ENCODE peak calls at places on chromosomes 6 and 20, in six cellular contexts. N is sigmoid colon, A is suprapubic skin, H is prostate gland, R is transverse colon, M is upper lobe of left lung. W is an unnamed sample. For H3K4me1, the result is how much of the 10 kb centered on the place peaks cover.

GRCh38 chr6:4775591-4776492 is at the start of gene CDYL:
- DNase-seq in N (peak), A (peak), H (peak), R (peak), M (peak), W (peak)

GRCh38 chr6:46990031-46990644 is 52.0 kb downstream of the ADGRF1 start:
- DNase-seq in N (no peak), A (no peak), H (no peak), R (peak), M (no peak), W (no peak)

GRCh38 chr6:12339808-12340487 is 49.8 kb downstream of the EDN1 start:
- DNase-seq in N (no peak), A (no peak), H (no peak), R (no peak), M (peak), W (no peak)

GRCh38 chr6:150636808-150637207 is 37.1 kb downstream of the PLEKHG1 start:
- DNase-seq in N (no peak), A (no peak), H (no peak), R (no peak), M (no peak), W (no peak)

GRCh38 chr6:77430506-77430905 is 32.8 kb downstream of the HTR1B start:
- DNase-seq in N (no peak), A (no peak), H (no peak), R (no peak), M (no peak), W (no peak)

GRCh38 chr6:109446541-109446940 is 6.0 kb downstream of the SMPD2 start:
- DNase-seq in N (no peak), A (no peak), H (no peak), R (no peak), M (no peak), W (no peak)

GRCh38 chr6:157814883-157815282 is 8.2 kb upstream of the SNX9 start:
- DNase-seq in N (no peak), A (no peak), H (no peak), R (no peak), M (no peak), W (no peak)

GRCh38 chr6:23145801-23146200 is 576.4 kb downstream of the HDGFL1 start:
- DNase-seq in N (no peak), A (no peak), H (no peak), R (no peak), M (no peak), W (no peak)

GRCh38 chr20:41475507-41475906 is 108.9 kb upstream of the EMILIN3 start:
- DNase-seq in N (no peak), A (no peak), H (no peak), R (no peak), M (no peak), W (no peak)

GRCh38 chr6:44219053-44219814 is 2.5 kb downstream of the MYMX start:
- DNase-seq in N (peak), A (no peak), H (peak), R (peak), M (peak), W (peak)

GRCh38 chr6:31687321-31687720 is 6.5 kb upstream of the LY6G5C start:
- DNase-seq in N (no peak), A (no peak), H (no peak), R (no peak), M (no peak), W (no peak)

GRCh38 chr6:105835373-105835772 is 250.8 kb upstream of the PRDM1 start:
- DNase-seq in N (no peak), A (no peak), H (no peak), R (peak), M (no peak), W (no peak)

GRCh38 chr20:59305898-59306640 is 5.7 kb downstream of the EDN3 start:
- DNase-seq in N (no peak), A (no peak), H (no peak), R (no peak), M (no peak), W (no peak)

GRCh38 chr20:6780414-6780813 is 12.9 kb downstream of the BMP2 start:
- DNase-seq in N (no peak), A (no peak), H (no peak), R (no peak), M (no peak), W (no peak)

GRCh38 chr6:34445313-34445860 is 19.5 kb upstream of the RPS10 start:
- DNase-seq in N (no peak), A (no peak), H (no peak), R (no peak), M (no peak), W (no peak)

GRCh38 chr20:61880706-61881105 is 185.0 kb downstream of the TAF4 start:
- DNase-seq in N (no peak), A (no peak), H (no peak), R (no peak), M (no peak), W (no peak)

GRCh38 chr6:70956191-70956450 is 739 bp downstream of the B3GAT2 start:
- DNase-seq in N (no peak), A (no peak), H (no peak), R (no peak), M (no peak), W (no peak)

GRCh38 chr6:24883618-24884017 is 52.1 kb downstream of the RIPOR2 start:
- DNase-seq in N (no peak), A (no peak), H (no peak), R (no peak), M (no peak), W (no peak)

GRCh38 chr6:136673571-136673970 is 118.7 kb downstream of the MAP3K5 start:
- DNase-seq in N (no peak), A (no peak), H (no peak), R (no peak), M (no peak), W (no peak)

GRCh38 chr6:14221564-14222297 is 104.2 kb downstream of the CD83 start:
- DNase-seq in N (no peak), A (no peak), H (no peak), R (no peak), M (no peak), W (no peak)

GRCh38 chr20:36465109-36466080 is 75.9 kb upstream of the MYL9 start:
- DNase-seq in N (peak), A (no peak), H (no peak), R (peak), M (no peak), W (no peak)

GRCh38 chr6:89680150-89680549 is 41.6 kb upstream of the LYRM2 start:
- DNase-seq in N (no peak), A (no peak), H (no peak), R (no peak), M (no peak), W (no peak)

GRCh38 chr20:12511499-12511898 is 497.3 kb upstream of the SPTLC3 start:
- DNase-seq in N (no peak), A (no peak), H (no peak), R (no peak), M (no peak), W (no peak)

GRCh38 chr20:63847374-63848002 is 13.8 kb upstream of the ABHD16B start:
- DNase-seq in N (no peak), A (no peak), H (no peak), R (no peak), M (peak), W (no peak)

GRCh38 chr6:52517502-52518278 is 59.2 kb downstream of the TRAM2 start:
- DNase-seq in N (peak), A (no peak), H (peak), R (peak), M (no peak), W (peak)

GRCh38 chr6:156771761-156772160 is 5.4 kb upstream of the ARID1B start:
- DNase-seq in N (no peak), A (no peak), H (no peak), R (no peak), M (no peak), W (no peak)

GRCh38 chr6:7392402-7392801 is 2.8 kb downstream of the RIOK1 start:
- DNase-seq in N (no peak), A (no peak), H (no peak), R (no peak), M (no peak), W (no peak)

GRCh38 chr20:59756241-59756640 is 151.9 kb downstream of the PHACTR3 start:
- DNase-seq in N (no peak), A (no peak), H (no peak), R (no peak), M (no peak), W (no peak)

GRCh38 chr20:13533946-13534345 is 104.8 kb downstream of the TASP1 start:
- DNase-seq in N (no peak), A (no peak), H (no peak), R (no peak), M (no peak), W (no peak)

GRCh38 chr6:143734641-143735063 is 56.9 kb downstream of the PHACTR2 start:
- DNase-seq in N (no peak), A (no peak), H (no peak), R (no peak), M (no peak), W (no peak)

GRCh38 chr6:149169761-149170359 is 147.7 kb upstream of the TAB2 start:
- DNase-seq in N (no peak), A (no peak), H (no peak), R (no peak), M (peak), W (no peak)

GRCh38 chr6:67698534-67698933 is 936.5 kb upstream of the ADGRB3 start:
- DNase-seq in N (no peak), A (no peak), H (no peak), R (no peak), M (no peak), W (no peak)

GRCh38 chr20:34390769-34391447 is 27.8 kb downstream of the ITCH start:
- DNase-seq in N (peak), A (no peak), H (no peak), R (peak), M (no peak), W (no peak)

GRCh38 chr6:105522626-105523322 is 119.9 kb upstream of the PREP start:
- DNase-seq in N (no peak), A (no peak), H (no peak), R (no peak), M (no peak), W (no peak)

GRCh38 chr6:125584468-125584939 is 164.9 kb upstream of the HEY2 start:
- DNase-seq in N (no peak), A (no peak), H (no peak), R (no peak), M (peak), W (no peak)

GRCh38 chr6:88177961-88178464 is 11.9 kb upstream of the CNR1 start:
- DNase-seq in N (no peak), A (no peak), H (no peak), R (no peak), M (no peak), W (no peak)

GRCh38 chr6:3920321-3920720 is 71.1 kb downstream of the FAM50B start:
- DNase-seq in N (no peak), A (no peak), H (no peak), R (no peak), M (no peak), W (no peak)

GRCh38 chr6:136226027-136226673 is 24.0 kb downstream of the MTFR2 start:
- DNase-seq in N (peak), A (no peak), H (peak), R (peak), M (no peak), W (peak)

GRCh38 chr6:107459283-107460073 is at the start of gene PDSS2:
- DNase-seq in N (peak), A (peak), H (peak), R (peak), M (peak), W (peak)

GRCh38 chr6:107466062-107466461 is 6.7 kb upstream of the PDSS2 start:
- DNase-seq in N (no peak), A (no peak), H (no peak), R (no peak), M (no peak), W (no peak)

GRCh38 chr6:107458687-107459282 is 579 bp downstream of the PDSS2 start:
- DNase-seq in N (no peak), A (no peak), H (peak), R (peak), M (peak), W (no peak)

GRCh38 chr6:107460074-107460631 is 789 bp upstream of the PDSS2 start:
- DNase-seq in N (no peak), A (no peak), H (no peak), R (no peak), M (no peak), W (no peak)
- H3K27ac ChIP-seq in N (peak), A (peak), H (peak), R (peak), M (peak), W (peak)

GRCh38 chr20:51237278-51237677 is 214.4 kb upstream of the KCNG1 start:
- DNase-seq in N (no peak), A (no peak), H (no peak), R (no peak), M (no peak), W (no peak)

GRCh38 chr20:51233345-51233744 is 210.4 kb upstream of the KCNG1 start:
- DNase-seq in N (no peak), A (no peak), H (no peak), R (no peak), M (no peak), W (no peak)

GRCh38 chr20:51237790-51238189 is 214.9 kb upstream of the KCNG1 start:
- DNase-seq in N (no peak), A (no peak), H (no peak), R (no peak), M (no peak), W (no peak)

GRCh38 chr20:51238675-51239305 is 215.9 kb upstream of the KCNG1 start:
- DNase-seq in N (no peak), A (no peak), H (no peak), R (no peak), M (no peak), W (no peak)

GRCh38 chr20:51236396-51236795 is 213.5 kb upstream of the KCNG1 start:
- DNase-seq in N (no peak), A (no peak), H (no peak), R (no peak), M (no peak), W (no peak)
- TF ChIP-seq POLR2AphosphoS5 in N (no peak), A (no peak), H (no peak), R (no peak), M (no peak), W (no peak)

GRCh38 chr6:22129751-22130150 is 167.1 kb downstream of the PRL start:
- DNase-seq in N (no peak), A (no peak), H (no peak), R (no peak), M (no peak), W (no peak)

GRCh38 chr6:22133352-22133751 is 163.5 kb downstream of the PRL start:
- DNase-seq in N (no peak), A (no peak), H (peak), R (no peak), M (no peak), W (no peak)

GRCh38 chr6:22135395-22135794 is 161.4 kb downstream of the PRL start:
- DNase-seq in N (no peak), A (no peak), H (no peak), R (no peak), M (no peak), W (no peak)

GRCh38 chr6:22132662-22133061 is 164.2 kb downstream of the PRL start:
- DNase-seq in N (no peak), A (no peak), H (no peak), R (no peak), M (no peak), W (no peak)

DNA sequence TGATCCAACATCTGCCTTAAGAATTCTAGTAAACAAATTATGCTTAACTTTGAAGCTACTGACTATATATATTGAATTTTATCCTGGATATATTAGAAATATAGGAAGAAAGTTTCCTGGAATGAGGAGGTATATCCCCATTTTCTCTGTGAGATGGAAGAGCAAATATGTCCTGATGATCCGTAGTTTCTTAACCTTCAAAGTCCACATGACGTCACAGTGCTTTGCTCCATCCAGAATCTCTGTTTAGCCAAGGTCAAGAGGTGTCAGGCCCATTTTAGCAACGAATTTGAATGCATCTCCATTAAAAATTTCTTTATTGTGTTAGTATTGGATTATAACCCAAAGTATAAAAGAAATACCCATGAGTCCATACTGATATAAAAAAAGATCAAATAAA is 162.5 kb downstream of the PRL start:
- DNase-seq in N (no peak), A (no peak), H (no peak), R (no peak), M (no peak), W (no peak)
- H3K4me1 ChIP-seq in N (under half), A (under half), H (under half), R (under half), M (under half), W (under half)

GRCh38 chr6:167833396-167833763 is 6.7 kb downstream of the AFDN start:
- DNase-seq in N (no peak), A (no peak), H (no peak), R (no peak), M (no peak), W (no peak)
- H3K27ac ChIP-seq in N (peak), A (no peak), H (peak), R (peak), M (peak), W (peak)

GRCh38 chr20:46028772-46029371 is at the start of gene SLC12A5:
- DNase-seq in N (no peak), A (no peak), H (no peak), R (no peak), M (no peak), W (no peak)
- TF ChIP-seq POLR2AphosphoS5 in N (no peak), A (no peak), H (no peak), R (no peak), M (no peak), W (no peak)

DNA sequence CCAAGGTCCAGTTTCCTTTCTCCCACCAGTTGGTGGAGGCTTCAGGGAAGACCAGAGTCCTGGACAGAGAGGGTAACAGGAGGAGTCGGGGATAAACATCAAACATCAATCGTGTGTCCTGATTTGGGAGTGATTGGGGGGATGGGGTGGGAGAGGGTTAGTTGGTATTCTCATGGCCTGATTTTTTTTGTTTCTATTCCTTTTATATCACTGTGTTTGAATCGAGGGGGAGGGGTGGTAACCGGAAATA is 365 bp upstream of the HSD17B8 start:
- DNase-seq in N (no peak), A (no peak), H (no peak), R (no peak), M (no peak), W (no peak)
- H3K4me1 ChIP-seq in N (half or more), A (half or more), H (under half), R (under half), M (half or more), W (under half)

GRCh38 chr20:55583036-55583435 is 422.3 kb downstream of the CBLN4 start:
- DNase-seq in N (no peak), A (no peak), H (no peak), R (no peak), M (no peak), W (no peak)
- H3K27ac ChIP-seq in N (no peak), A (no peak), H (no peak), R (no peak), M (no peak), W (no peak)

W was measured in breast epithelium.